ENCODE peak calls at places on chromosomes 6 and 20, in eight cellular contexts. O, M, I, U, K, T, N and B are unnamed samples.
A peak's percentile ranks its signal among the peaks of the same experiment; 100 is the strongest.

GRCh38 chr6:169725270-169726048 is 1.2 kb upstream of the PHF10 start:
- DNase-seq in O (peak; percentile 47), M (peak; percentile 75), I (no peak), U (peak; percentile 80), K (peak; percentile 82), T (peak; percentile 82), N (peak; percentile 65), B (no peak)

GRCh38 chr20:49028684-49029083 is 17.4 kb upstream of the CSE1L start:
- DNase-seq in O (peak; percentile 55), M (peak; percentile 55), I (no peak), U (peak; percentile 8), K (no peak), T (peak; percentile 30), N (no peak), B (no peak)

GRCh38 chr6:112144145-112144926 is 56.9 kb downstream of the FAM229B start:
- DNase-seq in O (peak; percentile 62), M (no peak), I (no peak), U (peak; percentile 47), K (no peak), T (no peak), N (no peak), B (no peak)

GRCh38 chr6:142279350-142280180 is 22.2 kb upstream of the ADGRG6 start:
- DNase-seq in O (peak; percentile 64), M (no peak), I (no peak), U (peak; percentile 53), K (no peak), T (no peak), N (no peak), B (no peak)

GRCh38 chr6:142853244-142854180 is 91.5 kb downstream of the HIVEP2 start:
- DNase-seq in O (peak; percentile 36), M (no peak), I (no peak), U (no peak), K (no peak), T (no peak), N (no peak), B (no peak)

GRCh38 chr6:80480478-80481157 is 374.1 kb downstream of the BCKDHB start:
- DNase-seq in O (peak; percentile 42), M (no peak), I (no peak), U (no peak), K (no peak), T (no peak), N (no peak), B (no peak)

GRCh38 chr20:32190608-32191415 is 16.7 kb downstream of the PLAGL2 start:
- DNase-seq in O (no peak), M (no peak), I (no peak), U (peak; percentile 24), K (no peak), T (peak; percentile 34), N (no peak), B (no peak)

GRCh38 chr6:42028234-42029061 is 21.9 kb upstream of the TAF8 start:
- DNase-seq in O (no peak), M (peak; percentile 87), I (no peak), U (no peak), K (peak; percentile 84), T (peak; percentile 67), N (no peak), B (no peak)

GRCh38 chr6:32668226-32668747 is 1.8 kb upstream of the HLA-DQB1 start:
- DNase-seq in O (no peak), M (no peak), I (no peak), U (no peak), K (peak; percentile 84), T (peak; percentile 83), N (peak; percentile 50), B (no peak)

GRCh38 chr6:144415835-144416237 is 130.7 kb downstream of the UTRN start:
- DNase-seq in O (peak; percentile 62), M (no peak), I (no peak), U (peak; percentile 91), K (no peak), T (no peak), N (no peak), B (peak; percentile 19)

GRCh38 chr6:3585320-3585935 is 128.6 kb upstream of the SLC22A23 start:
- DNase-seq in O (peak; percentile 90), M (no peak), I (no peak), U (peak; percentile 77), K (no peak), T (no peak), N (no peak), B (peak; percentile 5)

GRCh38 chr6:34196116-34196832 is 40.4 kb upstream of the HMGA1 start:
- DNase-seq in O (peak; percentile 67), M (peak; percentile 85), I (peak; percentile 20), U (peak; percentile 69), K (peak; percentile 99), T (peak; percentile 86), N (peak; percentile 90), B (no peak)

GRCh38 chr6:144415014-144415413 is 129.9 kb downstream of the UTRN start:
- DNase-seq in O (peak; percentile 59), M (no peak), I (no peak), U (peak; percentile 70), K (no peak), T (peak; percentile 21), N (no peak), B (peak; percentile 44)

GRCh38 chr20:62363920-62364851 is 2.9 kb downstream of the LAMA5 start:
- DNase-seq in O (no peak), M (no peak), I (no peak), U (no peak), K (no peak), T (peak; percentile 59), N (no peak), B (no peak)

GRCh38 chr20:62364911-62365736 is 2.0 kb downstream of the LAMA5 start:
- DNase-seq in O (no peak), M (no peak), I (no peak), U (no peak), K (no peak), T (peak; percentile 45), N (peak; percentile 56), B (no peak)

GRCh38 chr20:62367136-62367482 is at the start of gene LAMA5:
- DNase-seq in O (no peak), M (peak; percentile 51), I (no peak), U (peak; percentile 25), K (no peak), T (peak; percentile 89), N (peak; percentile 72), B (no peak)

GRCh38 chr20:62366370-62367135 is 559 bp downstream of the LAMA5 start:
- DNase-seq in O (no peak), M (no peak), I (no peak), U (no peak), K (no peak), T (peak; percentile 83), N (no peak), B (no peak)

DNA sequence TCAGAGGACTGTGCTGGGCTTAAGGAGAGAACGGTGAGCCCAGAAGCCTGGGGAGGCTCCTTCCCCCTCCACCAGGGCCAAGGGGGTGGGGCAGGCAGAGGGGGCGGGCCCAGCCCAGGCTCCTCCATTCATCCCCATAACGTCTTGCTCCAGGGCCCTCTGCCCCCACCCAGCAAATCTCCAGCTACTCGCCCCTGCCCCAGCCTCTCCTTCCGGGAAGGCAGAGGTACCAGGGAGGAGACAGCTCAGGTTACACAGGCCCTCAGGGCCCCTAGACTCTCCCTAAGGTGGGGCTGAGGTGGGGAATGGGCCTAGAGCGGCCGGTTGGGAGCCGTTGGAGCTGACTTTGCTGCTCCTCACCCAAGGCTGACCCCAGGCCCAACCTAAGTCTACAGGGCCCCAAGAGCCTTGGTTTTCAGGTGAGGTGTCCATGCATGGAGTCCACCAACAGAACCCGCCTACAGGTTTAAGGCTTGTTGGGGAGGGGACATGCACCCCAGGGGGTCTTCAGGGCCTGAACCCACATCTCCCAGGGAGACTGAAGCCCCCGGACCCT is 1.2 kb downstream of the LAMA5 start:
- DNase-seq in O (no peak), M (no peak), I (no peak), U (no peak), K (no peak), T (peak; percentile 84), N (no peak), B (no peak)
- H3K4me3 ChIP-seq in O (peak overlapping the region; percentile 46), M (no peak overlapping the region), I (peak overlapping the region; percentile 55), U (peak overlapping the region; percentile 55), K (peak overlapping the region; percentile 63), T (peak overlapping the region; percentile 99), N (peak overlapping the region; percentile 70), B (peak overlapping the region; percentile 82)

GRCh38 chr6:90343581-90343980 is 46.9 kb upstream of the BACH2 start:
- DNase-seq in O (peak; percentile 12), M (no peak), I (no peak), U (peak; percentile 16), K (no peak), T (peak; percentile 11), N (no peak), B (no peak)
- TF ChIP-seq CTCF in O (no peak), M (no peak), I (peak; percentile 42), U (no peak), K (no peak), T (no peak), N (no peak), B (no peak)

GRCh38 chr6:27263886-27264285 is 16.4 kb downstream of the PRSS16 start:
- DNase-seq in O (no peak), M (no peak), I (no peak), U (no peak), K (no peak), T (no peak), N (no peak), B (no peak)

GRCh38 chr6:27255866-27256265 is 8.4 kb downstream of the PRSS16 start:
- DNase-seq in O (no peak), M (no peak), I (no peak), U (no peak), K (no peak), T (no peak), N (no peak), B (no peak)

GRCh38 chr6:27260339-27260738 is 12.8 kb downstream of the PRSS16 start:
- DNase-seq in O (no peak), M (no peak), I (no peak), U (no peak), K (no peak), T (peak; percentile 26), N (no peak), B (no peak)

GRCh38 chr6:27260836-27261375 is 13.4 kb downstream of the PRSS16 start:
- DNase-seq in O (no peak), M (no peak), I (no peak), U (no peak), K (no peak), T (no peak), N (no peak), B (no peak)
- H3K4me3 ChIP-seq in O (no peak overlapping the region), M (no peak overlapping the region), I (peak overlapping the region; percentile 9), U (peak overlapping the region; percentile 21), K (no peak overlapping the region), T (peak overlapping the region; percentile 15), N (no peak overlapping the region), B (no peak overlapping the region)

GRCh38 chr6:139375239-139376053 is 998 bp upstream of the CITED2 start:
- DNase-seq in O (peak; percentile 100), M (peak; percentile 100), I (peak; percentile 97), U (peak; percentile 99), K (peak; percentile 97), T (peak; percentile 96), N (peak; percentile 92), B (peak; percentile 93)
- TF ChIP-seq CTCF in O (peak; percentile 48), M (no peak), I (peak; percentile 14), U (peak; percentile 4), K (no peak), T (peak; percentile 43), N (no peak), B (peak; percentile 18)